ENCODE peak calls at places on chromosomes 12 and 14, in four cellular contexts. W is KG1, R is DMS53, Q is germinal center. C is an unnamed sample.

GRCh38 chr12:67082221-67082620 is 186.9 kb upstream of the CAND1 start:
- DNase-seq in Q (no peak), R (no peak), W (no peak), C (no peak)

GRCh38 chr12:13197526-13198141 is 1.1 kb downstream of the EMP1 start:
- DNase-seq in R (no peak), Q (no peak), W (no peak), C (no peak)

GRCh38 chr12:80979251-80979650 is 41.5 kb upstream of the LIN7A start:
- DNase-seq in Q (no peak), W (no peak), R (no peak), C (no peak)

GRCh38 chr12:30546121-30546520 is 149.5 kb downstream of the IPO8 start:
- DNase-seq in R (peak; percentile 81), W (no peak), Q (no peak), C (no peak)

GRCh38 chr12:42085596-42085995 is 59.1 kb downstream of the GXYLT1 start:
- DNase-seq in Q (no peak), W (no peak), R (no peak), C (no peak)

GRCh38 chr12:2098852-2099251 is 46.1 kb downstream of the CACNA1C start:
- DNase-seq in Q (no peak), W (no peak), R (no peak), C (no peak)

GRCh38 chr12:123743002-123743401 is 19.1 kb upstream of the DNAH10 start:
- DNase-seq in R (no peak), W (peak; percentile 85), Q (no peak), C (no peak)

GRCh38 chr12:105420659-105421240 is 90.3 kb downstream of the C12orf75 start:
- DNase-seq in W (peak; percentile 38), Q (peak; percentile 54), R (peak; percentile 91), C (peak; percentile 85)

GRCh38 chr14:100165376-100165775 is 5.9 kb upstream of the DEGS2 start:
- DNase-seq in Q (no peak), R (peak; percentile 45), W (no peak), C (no peak)

GRCh38 chr14:52951730-52952481 is 1.1 kb upstream of the FERMT2 start:
- DNase-seq in W (no peak), Q (no peak), R (peak; percentile 74), C (peak; percentile 58)

GRCh38 chr14:30625533-30625932 is 3.4 kb downstream of the SCFD1 start:
- DNase-seq in W (no peak), R (no peak), Q (no peak), C (no peak)

GRCh38 chr12:128388461-128388921 is 121.5 kb downstream of the TMEM132C start:
- DNase-seq in R (no peak), Q (no peak), W (no peak), C (no peak)

GRCh38 chr12:115756271-115756670 is 521.2 kb downstream of the MED13L start:
- DNase-seq in W (no peak), R (no peak), Q (no peak), C (no peak)

GRCh38 chr14:95229749-95230148 is 72.4 kb upstream of the DICER1 start:
- DNase-seq in W (no peak), Q (no peak), R (no peak), C (no peak)

GRCh38 chr12:78330131-78330530 is 499.4 kb downstream of the NAV3 start:
- DNase-seq in Q (no peak), W (no peak), R (no peak), C (no peak)

GRCh38 chr14:103068351-103069073 is 11.2 kb upstream of the CDC42BPB start:
- DNase-seq in Q (no peak), W (no peak), R (no peak), C (no peak)

GRCh38 chr12:46843811-46844210 is 18.0 kb upstream of the SLC38A4 start:
- DNase-seq in W (no peak), R (no peak), Q (no peak), C (no peak)

GRCh38 chr14:58882577-58883018 is 244.8 kb downstream of the DACT1 start:
- DNase-seq in R (no peak), W (no peak), Q (no peak), C (no peak)

GRCh38 chr14:91116913-91117588 is 3.2 kb downstream of the DGLUCY start:
- DNase-seq in R (no peak), Q (no peak), W (no peak), C (no peak)

GRCh38 chr12:32754101-32754500 is 1.6 kb downstream of the YARS2 start:
- DNase-seq in R (no peak), Q (no peak), W (no peak), C (no peak)

C was measured in Calu3.